ENCODE peak calls at places on chromosomes 1 and 21, in five cellular contexts. One of them, this sample, is unnamed.
A peak's percentile ranks its signal among the peaks of the same experiment; 100 is the strongest.

GRCh38 chr1:221743416-221744208 is 1.7 kb upstream of the DUSP10 start:
- DNase-seq in mesothelial cell of epicardium: no peak
- DNase-seq in fibroblast of pulmonary artery: no peak
- DNase-seq in CD4-positive, alpha-beta T cell: no peak
- DNase-seq in RWPE1: no peak
- DNase-seq in this sample: no peak

GRCh38 chr1:23018661-23019093 is 591 bp upstream of the KDM1A start:
- DNase-seq in fibroblast of pulmonary artery: no peak
- DNase-seq in mesothelial cell of epicardium: no peak
- DNase-seq in CD4-positive, alpha-beta T cell: no peak
- DNase-seq in RWPE1: peak; percentile 20
- DNase-seq in this sample: no peak

GRCh38 chr1:22952694-22953391 is 19.8 kb downstream of the LACTBL1 start:
- DNase-seq in mesothelial cell of epicardium: no peak
- DNase-seq in CD4-positive, alpha-beta T cell: no peak
- DNase-seq in RWPE1: no peak
- DNase-seq in fibroblast of pulmonary artery: no peak
- DNase-seq in this sample: no peak

GRCh38 chr1:80533178-80533577 is 1267.6 kb upstream of the ADGRL2 start:
- DNase-seq in mesothelial cell of epicardium: no peak
- DNase-seq in fibroblast of pulmonary artery: no peak
- DNase-seq in CD4-positive, alpha-beta T cell: no peak
- DNase-seq in RWPE1: no peak
- DNase-seq in this sample: no peak

GRCh38 chr1:58308206-58308605 is 238.3 kb downstream of the OMA1 start:
- DNase-seq in fibroblast of pulmonary artery: no peak
- DNase-seq in CD4-positive, alpha-beta T cell: no peak
- DNase-seq in RWPE1: no peak
- DNase-seq in mesothelial cell of epicardium: no peak
- DNase-seq in this sample: no peak

GRCh38 chr1:176656257-176656995 is 193.5 kb downstream of the PAPPA2 start:
- DNase-seq in RWPE1: peak; percentile 29
- DNase-seq in fibroblast of pulmonary artery: peak; percentile 76
- DNase-seq in CD4-positive, alpha-beta T cell: no peak
- DNase-seq in mesothelial cell of epicardium: no peak
- DNase-seq in this sample: no peak

GRCh38 chr1:182628657-182629056 is 24.5 kb upstream of the RGS16 start:
- DNase-seq in mesothelial cell of epicardium: no peak
- DNase-seq in CD4-positive, alpha-beta T cell: no peak
- DNase-seq in RWPE1: no peak
- DNase-seq in fibroblast of pulmonary artery: no peak
- DNase-seq in this sample: no peak

GRCh38 chr1:110616587-110616986 is 10.4 kb upstream of the KCNA2 start:
- DNase-seq in CD4-positive, alpha-beta T cell: no peak
- DNase-seq in mesothelial cell of epicardium: no peak
- DNase-seq in fibroblast of pulmonary artery: no peak
- DNase-seq in RWPE1: no peak
- DNase-seq in this sample: no peak

GRCh38 chr21:38980416-38981319 is 174.9 kb downstream of the ETS2 start:
- DNase-seq in fibroblast of pulmonary artery: no peak
- DNase-seq in mesothelial cell of epicardium: no peak
- DNase-seq in CD4-positive, alpha-beta T cell: no peak
- DNase-seq in RWPE1: no peak
- DNase-seq in this sample: no peak

GRCh38 chr1:245378352-245379144 is 223.8 kb downstream of the KIF26B start:
- DNase-seq in CD4-positive, alpha-beta T cell: no peak
- DNase-seq in fibroblast of pulmonary artery: no peak
- DNase-seq in mesothelial cell of epicardium: no peak
- DNase-seq in RWPE1: no peak
- DNase-seq in this sample: no peak

GRCh38 chr1:156815307-156815826 is 1.3 kb downstream of the SH2D2A start:
- DNase-seq in mesothelial cell of epicardium: no peak
- DNase-seq in CD4-positive, alpha-beta T cell: no peak
- DNase-seq in fibroblast of pulmonary artery: peak; percentile 83
- DNase-seq in RWPE1: peak; percentile 36
- DNase-seq in this sample: no peak

GRCh38 chr1:1119272-1119890 is 3.5 kb upstream of the C1orf159 start:
- DNase-seq in CD4-positive, alpha-beta T cell: no peak
- DNase-seq in mesothelial cell of epicardium: peak; percentile 29
- DNase-seq in fibroblast of pulmonary artery: no peak
- DNase-seq in RWPE1: no peak
- DNase-seq in this sample: no peak

GRCh38 chr1:164659621-164660414 is 100.8 kb downstream of the PBX1 start:
- DNase-seq in RWPE1: peak; percentile 26
- DNase-seq in fibroblast of pulmonary artery: no peak
- DNase-seq in mesothelial cell of epicardium: no peak
- DNase-seq in CD4-positive, alpha-beta T cell: no peak
- DNase-seq in this sample: no peak

GRCh38 chr1:164660415-164661174 is 101.6 kb downstream of the PBX1 start:
- DNase-seq in RWPE1: no peak
- DNase-seq in fibroblast of pulmonary artery: peak; percentile 29
- DNase-seq in mesothelial cell of epicardium: no peak
- DNase-seq in CD4-positive, alpha-beta T cell: no peak
- DNase-seq in this sample: no peak

GRCh38 chr1:164662955-164663354 is 104.0 kb downstream of the PBX1 start:
- DNase-seq in CD4-positive, alpha-beta T cell: no peak
- DNase-seq in RWPE1: no peak
- DNase-seq in fibroblast of pulmonary artery: no peak
- DNase-seq in mesothelial cell of epicardium: no peak
- DNase-seq in this sample: no peak

GRCh38 chr1:164664127-164664526 is 105.1 kb downstream of the PBX1 start:
- DNase-seq in mesothelial cell of epicardium: no peak
- DNase-seq in RWPE1: no peak
- DNase-seq in fibroblast of pulmonary artery: no peak
- DNase-seq in CD4-positive, alpha-beta T cell: no peak
- DNase-seq in this sample: no peak

GRCh38 chr1:164662462-164662861 is 103.5 kb downstream of the PBX1 start:
- DNase-seq in CD4-positive, alpha-beta T cell: no peak
- DNase-seq in RWPE1: no peak
- DNase-seq in fibroblast of pulmonary artery: no peak
- DNase-seq in mesothelial cell of epicardium: no peak
- DNase-seq in this sample: no peak
- TF ChIP-seq CTCF in CD4-positive, alpha-beta T cell: no peak
- TF ChIP-seq CTCF in RWPE1: no peak
- TF ChIP-seq CTCF in fibroblast of pulmonary artery: peak; percentile 8
- TF ChIP-seq CTCF in mesothelial cell of epicardium: no peak
- TF ChIP-seq CTCF in this sample: peak; percentile 16

DNA sequence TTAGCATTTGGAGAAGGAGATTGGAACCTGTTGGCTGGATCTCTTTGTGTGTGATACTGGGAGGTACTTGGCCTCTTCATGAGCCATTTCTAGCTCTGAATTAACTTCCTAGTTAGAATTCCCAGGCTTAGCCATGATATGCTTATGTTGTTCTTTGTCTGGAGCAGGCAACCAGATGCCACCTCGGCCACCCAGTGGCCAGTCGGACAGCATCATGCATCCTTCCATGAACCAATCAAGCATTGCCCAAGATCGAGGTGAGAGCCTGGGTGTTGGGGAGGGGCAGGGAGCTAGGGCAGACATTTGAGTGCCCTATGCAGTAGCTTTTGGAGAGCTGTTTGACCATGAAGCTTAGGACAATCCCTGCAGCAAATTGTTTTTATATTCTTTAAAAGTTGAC is 26.5 kb upstream of the PIGV start:
- DNase-seq in RWPE1: no peak
- DNase-seq in mesothelial cell of epicardium: no peak
- DNase-seq in fibroblast of pulmonary artery: no peak
- DNase-seq in CD4-positive, alpha-beta T cell: no peak
- DNase-seq in this sample: no peak
- TF ChIP-seq CTCF in RWPE1: no peak
- TF ChIP-seq CTCF in mesothelial cell of epicardium: peak; percentile 20
- TF ChIP-seq CTCF in fibroblast of pulmonary artery: peak; percentile 16
- TF ChIP-seq CTCF in CD4-positive, alpha-beta T cell: no peak
- TF ChIP-seq CTCF in this sample: peak; percentile 31

DNA sequence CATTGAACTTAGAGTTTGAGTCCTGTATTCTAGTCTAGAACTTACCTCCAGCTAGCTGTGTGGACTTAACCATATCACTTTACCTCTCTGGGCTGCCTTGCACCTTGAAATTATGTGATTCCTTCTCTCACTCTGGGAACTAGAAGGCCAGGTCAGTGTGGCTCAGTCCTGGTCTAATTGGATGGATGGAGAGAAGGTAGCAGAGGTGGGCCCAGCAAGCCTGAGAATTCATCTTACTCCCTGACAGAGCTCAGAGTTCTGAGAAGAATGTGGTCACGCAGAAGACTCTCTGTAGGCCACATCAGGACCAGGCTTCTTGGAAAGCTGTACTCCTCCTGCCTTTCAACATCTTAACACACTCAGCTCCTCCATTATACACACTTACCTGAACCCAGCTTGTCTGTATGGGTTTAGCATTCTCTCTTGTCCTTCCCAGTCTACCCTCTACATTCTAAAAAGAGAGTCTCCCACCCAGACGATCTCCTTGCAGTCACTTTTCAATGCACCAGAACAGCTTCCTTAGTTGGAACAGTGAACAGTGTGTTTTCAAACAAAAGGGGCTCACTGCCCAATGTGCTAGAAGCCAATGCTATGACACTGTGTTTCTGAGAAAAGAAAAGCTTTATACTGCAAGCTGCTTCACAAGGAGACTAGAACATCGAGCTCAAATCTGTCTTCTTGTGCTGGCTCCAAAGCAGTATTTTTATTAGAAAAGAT is 60.5 kb downstream of the CAPN9 start:
- DNase-seq in mesothelial cell of epicardium: no peak
- DNase-seq in fibroblast of pulmonary artery: no peak
- DNase-seq in RWPE1: no peak
- DNase-seq in CD4-positive, alpha-beta T cell: no peak
- DNase-seq in this sample: no peak
- TF ChIP-seq CTCF in mesothelial cell of epicardium: no peak
- TF ChIP-seq CTCF in fibroblast of pulmonary artery: no peak
- TF ChIP-seq CTCF in RWPE1: no peak
- TF ChIP-seq CTCF in CD4-positive, alpha-beta T cell: no peak
- TF ChIP-seq CTCF in this sample: no peak

DNA sequence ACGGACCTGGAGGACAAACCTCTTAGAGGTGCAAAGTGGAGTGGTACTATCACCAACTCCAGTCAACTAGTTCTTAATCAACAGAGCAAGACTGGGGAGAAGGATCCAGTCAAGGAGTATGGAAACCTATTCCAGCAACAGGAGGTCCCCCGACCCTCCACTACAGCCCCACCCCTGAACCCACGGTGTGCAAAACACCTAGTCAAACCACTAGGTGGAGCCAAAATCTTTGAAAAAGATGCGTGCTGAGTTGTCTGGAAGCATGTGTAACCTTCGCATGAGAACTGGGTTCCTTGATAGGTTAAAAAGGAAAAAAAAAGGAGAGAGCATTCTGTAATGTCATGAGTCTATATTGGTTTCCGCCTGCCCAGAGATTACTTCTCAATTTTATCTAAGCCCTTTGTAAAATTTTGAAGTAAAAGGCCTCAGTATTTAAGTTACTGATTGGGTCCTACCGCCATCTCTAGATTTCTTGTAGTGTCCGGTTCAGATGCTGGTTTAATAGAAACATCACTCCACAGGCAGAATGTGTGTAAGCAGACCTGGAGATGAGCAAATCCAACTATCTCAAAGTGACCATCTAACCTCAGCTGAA is 81.9 kb upstream of the HAO2 start:
- DNase-seq in CD4-positive, alpha-beta T cell: no peak
- DNase-seq in fibroblast of pulmonary artery: peak; percentile 33
- DNase-seq in mesothelial cell of epicardium: no peak
- DNase-seq in RWPE1: peak; percentile 35
- DNase-seq in this sample: peak; percentile 33
- TF ChIP-seq CTCF in CD4-positive, alpha-beta T cell: peak; percentile 35
- TF ChIP-seq CTCF in fibroblast of pulmonary artery: peak; percentile 45
- TF ChIP-seq CTCF in mesothelial cell of epicardium: peak; percentile 64
- TF ChIP-seq CTCF in RWPE1: peak; percentile 19
- TF ChIP-seq CTCF in this sample: peak; percentile 78

DNA sequence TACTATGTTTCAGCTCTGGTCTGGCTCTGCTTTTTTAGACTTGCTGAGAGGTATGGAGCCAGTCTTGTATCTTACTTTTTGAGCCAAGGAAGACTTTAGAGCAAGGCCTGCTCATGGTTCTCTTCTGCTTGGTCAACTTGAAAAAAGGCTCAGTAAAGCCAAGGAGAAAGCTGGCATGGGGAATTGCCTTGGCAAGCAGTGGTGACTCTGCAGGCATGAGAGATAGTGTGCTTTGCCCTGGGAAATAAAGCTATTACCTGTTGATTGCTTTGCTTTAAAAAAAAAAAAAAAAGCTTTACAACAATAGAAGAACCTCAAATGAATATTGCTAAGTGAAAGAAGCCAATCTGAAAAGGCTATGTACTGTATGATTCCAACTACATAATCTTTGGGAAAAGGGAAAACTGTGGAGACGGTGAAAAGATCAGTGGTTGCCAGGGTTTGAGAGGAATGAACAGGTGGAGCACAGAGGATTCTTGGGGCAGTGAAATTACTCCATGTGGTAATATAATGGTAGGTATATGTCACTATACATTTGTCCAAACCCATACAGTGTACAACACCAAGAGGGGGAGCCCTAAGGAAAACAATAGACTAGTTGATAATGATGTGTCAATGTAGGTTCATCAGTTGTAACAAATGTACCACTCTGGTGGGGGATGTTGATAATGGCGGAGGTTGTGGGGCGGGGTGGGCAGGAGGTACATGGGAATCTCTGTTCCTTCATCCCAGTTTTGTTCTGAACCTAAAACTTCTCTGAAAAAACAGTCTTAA is 87.6 kb downstream of the HMCN1 start:
- DNase-seq in fibroblast of pulmonary artery: no peak
- DNase-seq in RWPE1: no peak
- DNase-seq in CD4-positive, alpha-beta T cell: no peak
- DNase-seq in mesothelial cell of epicardium: no peak
- DNase-seq in this sample: no peak
- TF ChIP-seq CTCF in fibroblast of pulmonary artery: no peak
- TF ChIP-seq CTCF in RWPE1: no peak
- TF ChIP-seq CTCF in CD4-positive, alpha-beta T cell: no peak
- TF ChIP-seq CTCF in mesothelial cell of epicardium: no peak
- TF ChIP-seq CTCF in this sample: no peak

DNA sequence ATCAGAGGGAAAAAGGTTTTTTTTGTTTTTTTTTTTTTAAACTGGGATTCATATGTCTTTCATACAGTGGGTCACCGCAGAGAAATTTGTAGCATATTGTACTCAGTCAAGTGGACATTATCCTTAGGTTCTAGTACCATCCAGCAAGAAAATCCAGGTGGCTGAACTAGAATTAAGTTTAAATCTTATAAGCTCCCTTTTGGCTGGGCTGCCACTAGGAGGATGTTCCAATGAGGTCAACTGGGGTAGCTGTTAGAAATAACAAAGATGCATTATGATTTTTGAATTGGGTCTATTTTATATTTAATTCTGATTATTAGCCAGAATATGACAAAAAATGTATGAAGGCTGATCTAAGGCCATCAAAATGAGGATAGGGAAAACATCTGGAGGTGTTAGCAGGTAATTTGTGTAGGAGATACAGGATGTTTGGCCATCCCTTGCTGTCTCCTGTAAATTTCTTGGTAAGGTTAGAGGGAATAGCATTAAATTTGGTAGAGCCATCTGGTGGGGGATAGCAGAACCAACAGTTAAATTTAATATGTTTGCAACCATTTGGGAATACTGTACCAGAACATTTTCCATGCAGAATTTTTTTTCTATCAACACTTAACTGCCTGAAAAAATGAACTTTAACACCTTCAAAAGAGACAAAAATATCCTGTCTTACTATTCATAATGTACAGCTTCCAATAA is 568.5 kb upstream of the B3GALT2 start:
- DNase-seq in CD4-positive, alpha-beta T cell: no peak
- DNase-seq in RWPE1: no peak
- DNase-seq in mesothelial cell of epicardium: no peak
- DNase-seq in fibroblast of pulmonary artery: peak; percentile 26
- DNase-seq in this sample: no peak
- TF ChIP-seq CTCF in CD4-positive, alpha-beta T cell: peak; percentile 24
- TF ChIP-seq CTCF in RWPE1: no peak
- TF ChIP-seq CTCF in mesothelial cell of epicardium: no peak
- TF ChIP-seq CTCF in fibroblast of pulmonary artery: peak; percentile 36
- TF ChIP-seq CTCF in this sample: no peak

This sample was measured in progenitor cell of endocrine pancreas.